ENCODE peak calls at places on chromosomes 2 and 18, in six cellular contexts. One of them, this sample, is unnamed.

GRCh38 chr18:5964596-5964995 is 69.3 kb upstream of the TMEM200C start:
- DNase-seq in right atrium auricular region: no peak
- DNase-seq in BE2C: no peak
- DNase-seq in AG10803: no peak
- DNase-seq in tibial nerve: no peak
- DNase-seq in RWPE2: no peak
- DNase-seq in this sample: no peak

GRCh38 chr2:134634054-134634630 is 84.7 kb downstream of the TMEM163 start:
- DNase-seq in right atrium auricular region: no peak
- DNase-seq in BE2C: no peak
- DNase-seq in AG10803: no peak
- DNase-seq in tibial nerve: no peak
- DNase-seq in RWPE2: no peak
- DNase-seq in this sample: no peak

GRCh38 chr2:146414456-146414855 is 1430.4 kb upstream of the ACVR2A start:
- DNase-seq in right atrium auricular region: no peak
- DNase-seq in BE2C: no peak
- DNase-seq in AG10803: no peak
- DNase-seq in tibial nerve: no peak
- DNase-seq in RWPE2: no peak
- DNase-seq in this sample: no peak

GRCh38 chr2:45988879-45989278 is 308.3 kb upstream of the EPAS1 start:
- DNase-seq in right atrium auricular region: no peak
- DNase-seq in BE2C: peak; percentile 42
- DNase-seq in AG10803: no peak
- DNase-seq in tibial nerve: no peak
- DNase-seq in RWPE2: no peak
- DNase-seq in this sample: peak; percentile 74

GRCh38 chr2:220434365-220434764 is 806.9 kb downstream of the SLC4A3 start:
- DNase-seq in right atrium auricular region: no peak
- DNase-seq in BE2C: no peak
- DNase-seq in AG10803: no peak
- DNase-seq in tibial nerve: no peak
- DNase-seq in RWPE2: no peak
- DNase-seq in this sample: no peak

GRCh38 chr2:230974096-230974913 is 21.6 kb upstream of the SPATA3 start:
- DNase-seq in right atrium auricular region: peak; percentile 55
- DNase-seq in BE2C: no peak
- DNase-seq in AG10803: peak; percentile 62
- DNase-seq in tibial nerve: no peak
- DNase-seq in RWPE2: no peak
- DNase-seq in this sample: no peak

GRCh38 chr18:78980279-78980771 is 707 bp downstream of the SALL3 start:
- DNase-seq in right atrium auricular region: no peak
- DNase-seq in BE2C: no peak
- DNase-seq in AG10803: no peak
- DNase-seq in tibial nerve: no peak
- DNase-seq in RWPE2: no peak
- DNase-seq in this sample: no peak

GRCh38 chr18:76130845-76131244 is 364.2 kb downstream of the ZNF516 start:
- DNase-seq in right atrium auricular region: no peak
- DNase-seq in BE2C: no peak
- DNase-seq in AG10803: peak; percentile 22
- DNase-seq in tibial nerve: peak; percentile 43
- DNase-seq in RWPE2: no peak
- DNase-seq in this sample: peak; percentile 50

GRCh38 chr2:101698419-101699190 is 1.1 kb downstream of the MAP4K4 start:
- DNase-seq in right atrium auricular region: no peak
- DNase-seq in BE2C: peak; percentile 10
- DNase-seq in AG10803: peak; percentile 24
- DNase-seq in tibial nerve: no peak
- DNase-seq in RWPE2: no peak
- DNase-seq in this sample: no peak

GRCh38 chr2:104919127-104919526 is 65.2 kb downstream of the POU3F3 start:
- DNase-seq in right atrium auricular region: no peak
- DNase-seq in BE2C: peak; percentile 11
- DNase-seq in AG10803: no peak
- DNase-seq in tibial nerve: no peak
- DNase-seq in RWPE2: no peak
- DNase-seq in this sample: no peak

GRCh38 chr18:77366725-77367641 is 117.3 kb downstream of the GALR1 start:
- DNase-seq in right atrium auricular region: no peak
- DNase-seq in BE2C: peak; percentile 42
- DNase-seq in AG10803: peak; percentile 26
- DNase-seq in tibial nerve: peak; percentile 52
- DNase-seq in RWPE2: no peak
- DNase-seq in this sample: no peak

GRCh38 chr2:42317945-42318344 is 43.1 kb downstream of the COX7A2L start:
- DNase-seq in right atrium auricular region: no peak
- DNase-seq in BE2C: no peak
- DNase-seq in AG10803: no peak
- DNase-seq in tibial nerve: no peak
- DNase-seq in RWPE2: no peak
- DNase-seq in this sample: no peak

GRCh38 chr2:158724803-158725271 is 70.3 kb upstream of the DAPL1 start:
- DNase-seq in right atrium auricular region: no peak
- DNase-seq in BE2C: no peak
- DNase-seq in AG10803: no peak
- DNase-seq in tibial nerve: no peak
- DNase-seq in RWPE2: no peak
- DNase-seq in this sample: no peak

GRCh38 chr2:219737270-219737691 is 109.9 kb downstream of the SLC4A3 start:
- DNase-seq in right atrium auricular region: no peak
- DNase-seq in BE2C: no peak
- DNase-seq in AG10803: no peak
- DNase-seq in tibial nerve: no peak
- DNase-seq in RWPE2: no peak
- DNase-seq in this sample: peak; percentile 53

GRCh38 chr2:88070055-88070454 is 2.4 kb downstream of the SMYD1 start:
- DNase-seq in right atrium auricular region: no peak
- DNase-seq in BE2C: no peak
- DNase-seq in AG10803: no peak
- DNase-seq in tibial nerve: no peak
- DNase-seq in RWPE2: no peak
- DNase-seq in this sample: no peak

GRCh38 chr18:37536646-37537045 is 29.0 kb downstream of the CELF4 start:
- DNase-seq in right atrium auricular region: no peak
- DNase-seq in BE2C: no peak
- DNase-seq in AG10803: no peak
- DNase-seq in tibial nerve: no peak
- DNase-seq in RWPE2: no peak
- DNase-seq in this sample: no peak

GRCh38 chr18:37539236-37539635 is 26.4 kb downstream of the CELF4 start:
- DNase-seq in right atrium auricular region: no peak
- DNase-seq in BE2C: no peak
- DNase-seq in AG10803: no peak
- DNase-seq in tibial nerve: no peak
- DNase-seq in RWPE2: no peak
- DNase-seq in this sample: no peak

GRCh38 chr18:37535968-37536367 is 29.6 kb downstream of the CELF4 start:
- DNase-seq in right atrium auricular region: no peak
- DNase-seq in BE2C: no peak
- DNase-seq in AG10803: peak; percentile 10
- DNase-seq in tibial nerve: no peak
- DNase-seq in RWPE2: no peak
- DNase-seq in this sample: no peak

GRCh38 chr18:37538526-37539205 is 26.9 kb downstream of the CELF4 start:
- DNase-seq in right atrium auricular region: no peak
- DNase-seq in BE2C: no peak
- DNase-seq in AG10803: no peak
- DNase-seq in tibial nerve: no peak
- DNase-seq in RWPE2: no peak
- DNase-seq in this sample: no peak

DNA sequence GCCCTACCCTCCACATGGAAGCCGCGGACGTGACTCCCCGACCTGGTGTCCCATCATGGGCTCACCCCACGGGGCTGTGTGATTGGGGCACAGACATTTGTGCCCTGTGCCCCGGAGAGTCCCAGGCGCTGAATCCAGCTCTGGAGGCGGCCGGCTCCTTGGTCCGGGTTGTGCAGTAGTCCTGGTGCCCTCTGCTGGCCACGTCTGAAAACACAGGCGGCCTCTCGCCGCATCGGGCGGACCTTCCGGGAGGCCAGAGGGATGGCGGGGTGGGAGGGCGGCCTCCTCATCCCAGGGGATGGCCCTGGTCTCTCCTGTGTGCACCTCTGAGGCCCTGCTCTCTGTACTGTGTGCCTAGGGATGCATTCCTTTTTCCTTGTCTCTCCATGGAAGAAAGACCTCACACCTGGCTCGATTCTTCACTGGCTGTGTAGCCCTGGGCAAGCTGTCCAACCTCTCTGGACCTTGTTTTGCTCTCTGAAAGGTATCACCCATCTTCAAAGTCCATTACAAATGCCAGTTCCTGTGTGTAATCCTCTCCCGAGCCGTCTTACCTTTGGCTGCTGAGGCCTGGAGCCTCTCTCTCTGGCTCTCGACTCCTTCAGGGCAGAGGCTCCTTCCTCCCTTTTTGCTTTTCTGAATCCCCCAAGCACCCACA is 27.6 kb downstream of the CELF4 start:
- DNase-seq in right atrium auricular region: peak; percentile 76
- DNase-seq in BE2C: peak; percentile 73
- DNase-seq in AG10803: peak; percentile 59
- DNase-seq in tibial nerve: peak; percentile 62
- DNase-seq in RWPE2: no peak
- DNase-seq in this sample: no peak
- H3K4me3 ChIP-seq in right atrium auricular region: no peak overlapping the region
- H3K4me3 ChIP-seq in BE2C: no peak overlapping the region
- H3K4me3 ChIP-seq in AG10803: no peak overlapping the region
- H3K4me3 ChIP-seq in tibial nerve: no peak overlapping the region
- H3K4me3 ChIP-seq in RWPE2: no peak overlapping the region
- H3K4me3 ChIP-seq in this sample: no peak overlapping the region

GRCh38 chr2:171158036-171158789 is 2.5 kb downstream of the TLK1 start:
- DNase-seq in right atrium auricular region: no peak
- DNase-seq in BE2C: no peak
- DNase-seq in AG10803: no peak
- DNase-seq in tibial nerve: no peak
- DNase-seq in RWPE2: no peak
- DNase-seq in this sample: no peak
- H3K4me3 ChIP-seq in right atrium auricular region: no peak overlapping the region
- H3K4me3 ChIP-seq in BE2C: peak overlapping the region; percentile 85
- H3K4me3 ChIP-seq in AG10803: peak overlapping the region; percentile 86
- H3K4me3 ChIP-seq in tibial nerve: no peak overlapping the region
- H3K4me3 ChIP-seq in RWPE2: peak overlapping the region; percentile 64
- H3K4me3 ChIP-seq in this sample: peak overlapping the region; percentile 90

GRCh38 chr2:100327742-100328141 is 5.4 kb upstream of the LONRF2 start:
- DNase-seq in right atrium auricular region: no peak
- DNase-seq in BE2C: no peak
- DNase-seq in AG10803: no peak
- DNase-seq in tibial nerve: no peak
- DNase-seq in RWPE2: no peak
- DNase-seq in this sample: no peak

GRCh38 chr2:100320547-100321180 is 1.6 kb downstream of the LONRF2 start:
- DNase-seq in right atrium auricular region: no peak
- DNase-seq in BE2C: no peak
- DNase-seq in AG10803: no peak
- DNase-seq in tibial nerve: no peak
- DNase-seq in RWPE2: no peak
- DNase-seq in this sample: no peak

GRCh38 chr2:100321181-100321880 is 970 bp downstream of the LONRF2 start:
- DNase-seq in right atrium auricular region: no peak
- DNase-seq in BE2C: peak; percentile 56
- DNase-seq in AG10803: no peak
- DNase-seq in tibial nerve: no peak
- DNase-seq in RWPE2: no peak
- DNase-seq in this sample: no peak

GRCh38 chr2:100317634-100318033 is 4.7 kb downstream of the LONRF2 start:
- DNase-seq in right atrium auricular region: no peak
- DNase-seq in BE2C: no peak
- DNase-seq in AG10803: no peak
- DNase-seq in tibial nerve: no peak
- DNase-seq in RWPE2: no peak
- DNase-seq in this sample: no peak

DNA sequence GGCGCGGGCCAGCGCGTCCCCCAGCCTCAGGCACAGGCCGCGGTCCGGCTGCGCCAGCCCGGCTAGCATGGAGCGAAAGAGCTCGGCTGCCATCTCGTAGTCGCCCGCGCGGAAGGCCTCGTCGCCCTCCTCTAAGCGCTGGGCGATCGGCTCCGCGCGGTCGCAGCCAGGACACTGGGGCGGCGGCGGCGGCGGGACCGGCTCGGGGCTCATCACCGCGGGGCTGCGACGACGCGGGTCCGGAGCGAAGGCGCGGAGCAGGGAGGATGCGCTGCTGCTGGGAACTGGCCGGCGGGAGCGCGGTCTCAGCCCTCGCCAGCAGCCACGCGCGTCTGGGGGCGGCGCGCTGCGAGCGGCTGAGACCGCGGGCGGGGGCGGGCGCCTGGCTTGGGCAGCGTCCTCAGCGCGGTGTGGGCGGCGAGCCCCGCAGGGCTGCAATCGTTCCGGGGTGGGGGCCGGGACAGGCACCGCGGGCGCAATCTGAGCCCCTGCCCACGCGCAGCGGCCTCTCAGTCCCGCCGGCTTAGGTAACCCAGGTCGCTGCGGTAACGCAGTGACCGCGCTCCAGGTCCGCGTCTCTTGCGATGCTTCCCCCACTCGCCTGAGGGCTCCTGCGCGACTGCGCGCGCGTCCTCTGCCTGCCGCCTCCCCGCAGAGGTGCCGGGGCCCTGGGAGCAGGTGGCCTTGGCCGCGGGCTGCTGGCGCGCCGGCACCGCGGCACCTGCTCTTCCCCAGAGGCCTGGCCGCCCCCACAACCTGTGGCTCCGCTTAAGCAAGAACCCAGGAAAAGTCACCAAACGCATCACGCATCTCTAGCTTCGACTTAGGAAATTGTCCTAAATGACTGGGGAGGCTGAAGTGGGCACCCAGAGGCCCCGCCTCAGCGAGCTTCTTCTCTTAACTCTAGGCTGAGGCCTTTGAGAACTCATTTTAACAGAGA is at the start of gene LONRF2:
- DNase-seq in right atrium auricular region: no peak
- DNase-seq in BE2C: peak; percentile 58
- DNase-seq in AG10803: peak; percentile 5
- DNase-seq in tibial nerve: no peak
- DNase-seq in RWPE2: no peak
- DNase-seq in this sample: no peak
- H3K4me3 ChIP-seq in right atrium auricular region: peak within 1 kb of the TSS; percentile 58
- H3K4me3 ChIP-seq in BE2C: peak within 1 kb of the TSS; percentile 59
- H3K4me3 ChIP-seq in AG10803: no peak within 1 kb of the TSS
- H3K4me3 ChIP-seq in tibial nerve: peak within 1 kb of the TSS; percentile 67
- H3K4me3 ChIP-seq in RWPE2: peak within 1 kb of the TSS; percentile 10
- H3K4me3 ChIP-seq in this sample: peak within 1 kb of the TSS; percentile 79

GRCh38 chr18:68909579-68909978 is 111.7 kb downstream of the CCDC102B start:
- DNase-seq in right atrium auricular region: no peak
- DNase-seq in BE2C: no peak
- DNase-seq in AG10803: no peak
- DNase-seq in tibial nerve: no peak
- DNase-seq in RWPE2: no peak
- DNase-seq in this sample: no peak

GRCh38 chr18:68918216-68918615 is 120.3 kb downstream of the CCDC102B start:
- DNase-seq in right atrium auricular region: no peak
- DNase-seq in BE2C: no peak
- DNase-seq in AG10803: no peak
- DNase-seq in tibial nerve: no peak
- DNase-seq in RWPE2: no peak
- DNase-seq in this sample: no peak

GRCh38 chr18:68919900-68920299 is 122.0 kb downstream of the CCDC102B start:
- DNase-seq in right atrium auricular region: no peak
- DNase-seq in BE2C: no peak
- DNase-seq in AG10803: no peak
- DNase-seq in tibial nerve: no peak
- DNase-seq in RWPE2: no peak
- DNase-seq in this sample: no peak

GRCh38 chr18:68916734-68917133 is 118.9 kb downstream of the CCDC102B start:
- DNase-seq in right atrium auricular region: no peak
- DNase-seq in BE2C: no peak
- DNase-seq in AG10803: no peak
- DNase-seq in tibial nerve: no peak
- DNase-seq in RWPE2: peak; percentile 80
- DNase-seq in this sample: no peak

GRCh38 chr18:68915066-68915465 is 117.2 kb downstream of the CCDC102B start:
- DNase-seq in right atrium auricular region: no peak
- DNase-seq in BE2C: no peak
- DNase-seq in AG10803: no peak
- DNase-seq in tibial nerve: no peak
- DNase-seq in RWPE2: no peak
- DNase-seq in this sample: no peak
- H3K4me3 ChIP-seq in right atrium auricular region: no peak overlapping the region
- H3K4me3 ChIP-seq in BE2C: no peak overlapping the region
- H3K4me3 ChIP-seq in AG10803: no peak overlapping the region
- H3K4me3 ChIP-seq in tibial nerve: no peak overlapping the region
- H3K4me3 ChIP-seq in RWPE2: no peak overlapping the region
- H3K4me3 ChIP-seq in this sample: no peak overlapping the region

This sample was measured in esophagus muscularis mucosa.